ENCODE peak calls at places on chromosomes 13 and 19, in five cellular contexts. X, K, H, P and O are unnamed samples.

GRCh38 chr19:20359933-20360720 is 193.1 kb downstream of the ZNF486 start:
- DNase-seq in P (no peak), K (no peak), H (no peak), X (no peak), O (no peak)

GRCh38 chr13:113526466-113527220 is 36.1 kb upstream of the DCUN1D2 start:
- DNase-seq in H (no peak), X (no peak), P (peak; percentile 8), K (no peak), O (no peak)

GRCh38 chr13:101144808-101145419 is 271.4 kb downstream of the NALCN start:
- DNase-seq in H (no peak), X (no peak), K (peak; percentile 39), P (peak; percentile 28), O (peak; percentile 57)

GRCh38 chr13:40271511-40271910 is 394.9 kb downstream of the FOXO1 start:
- DNase-seq in X (no peak), K (no peak), H (peak; percentile 30), P (no peak), O (no peak)

GRCh38 chr13:84086847-84087162 is 204.5 kb upstream of the SLITRK1 start:
- DNase-seq in K (no peak), X (no peak), P (no peak), H (no peak), O (no peak)

GRCh38 chr13:25860862-25861261 is 191.0 kb downstream of the SHISA2 start:
- DNase-seq in K (no peak), X (no peak), H (no peak), P (no peak), O (no peak)

GRCh38 chr13:42007844-42008243 is 40.6 kb upstream of the DGKH start:
- DNase-seq in H (no peak), X (no peak), K (no peak), P (no peak), O (no peak)

GRCh38 chr13:45784755-45785675 is 66.5 kb downstream of the SIAH3 start:
- DNase-seq in H (no peak), K (no peak), X (no peak), P (no peak), O (no peak)

GRCh38 chr13:110535526-110535925 is 26.0 kb downstream of the RAB20 start:
- DNase-seq in H (no peak), X (no peak), P (no peak), K (no peak), O (no peak)

GRCh38 chr13:98521876-98522275 is 55.0 kb downstream of the STK24 start:
- DNase-seq in H (no peak), P (no peak), K (no peak), X (no peak), O (no peak)

GRCh38 chr19:23436318-23436717 is 41.0 kb upstream of the ZNF91 start:
- DNase-seq in X (no peak), K (no peak), H (no peak), P (no peak), O (peak; percentile 11)

GRCh38 chr13:89554801-89555200 is 1792.7 kb upstream of the MIR17HG start:
- DNase-seq in H (no peak), P (no peak), X (no peak), K (no peak), O (no peak)

GRCh38 chr19:41589371-41589770 is 13.4 kb downstream of the CEACAM21 start:
- DNase-seq in X (no peak), K (no peak), P (no peak), H (no peak), O (no peak)

GRCh38 chr19:3699071-3699740 is 1.1 kb downstream of the PIP5K1C start:
- DNase-seq in X (no peak), P (peak; percentile 60), H (peak; percentile 46), K (no peak), O (peak; percentile 61)

GRCh38 chr19:3701200-3701599 is 932 bp upstream of the PIP5K1C start:
- DNase-seq in P (no peak), K (no peak), X (no peak), H (no peak), O (no peak)

GRCh38 chr19:3699741-3700241 is 477 bp downstream of the PIP5K1C start:
- DNase-seq in X (no peak), H (no peak), K (no peak), P (no peak), O (no peak)

GRCh38 chr19:3698386-3698950 is 1.8 kb downstream of the PIP5K1C start:
- DNase-seq in X (no peak), P (no peak), K (no peak), H (no peak), O (no peak)

GRCh38 chr19:3700242-3701032 is at the start of gene PIP5K1C:
- DNase-seq in X (peak; percentile 95), K (peak; percentile 75), P (peak; percentile 90), H (peak; percentile 89), O (peak; percentile 90)
- TF ChIP-seq POLR2A in X (peak; percentile 41), K (no peak), P (peak; percentile 33), H (peak; percentile 85), O (no peak)

GRCh38 chr19:46413262-46414031 is at the start of gene CCDC8:
- DNase-seq in H (peak; percentile 95), K (no peak), X (peak; percentile 90), P (peak; percentile 90), O (no peak)
- TF ChIP-seq POLR2A in H (peak; percentile 84), K (no peak), X (peak; percentile 92), P (peak; percentile 37), O (no peak)

GRCh38 chr19:37468961-37469777 is at the start of gene ZNF570:
- DNase-seq in X (peak; percentile 95), H (peak; percentile 88), K (no peak), P (peak; percentile 92), O (peak; percentile 89)
- TF ChIP-seq POLR2A in X (peak; percentile 61), H (peak; percentile 56), K (no peak), P (peak; percentile 44), O (peak; percentile 47)

DNA sequence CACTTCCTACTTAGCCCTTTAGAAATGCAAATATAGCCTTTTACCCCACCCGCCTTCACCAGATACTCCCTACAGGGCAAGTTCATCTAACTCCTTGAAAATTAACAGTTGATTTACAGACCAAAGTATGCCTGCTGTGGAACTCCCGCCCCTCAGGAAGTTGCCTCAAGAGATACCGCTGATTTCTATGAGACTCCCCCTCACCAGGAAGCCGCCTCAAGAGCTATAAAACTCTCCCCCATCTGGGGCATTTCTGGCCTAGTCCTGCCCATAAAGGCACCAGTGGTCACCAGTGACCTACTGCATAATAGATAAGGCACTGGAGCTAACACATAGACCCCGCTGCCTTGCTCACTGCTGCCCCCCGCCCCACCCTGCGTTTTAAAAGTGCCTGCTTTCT is 201.7 kb upstream of the UBL3 start:
- DNase-seq in H (no peak), K (no peak), X (no peak), P (no peak), O (no peak)
- TF ChIP-seq POLR2A in H (no peak), K (no peak), X (no peak), P (no peak), O (no peak)

DNA sequence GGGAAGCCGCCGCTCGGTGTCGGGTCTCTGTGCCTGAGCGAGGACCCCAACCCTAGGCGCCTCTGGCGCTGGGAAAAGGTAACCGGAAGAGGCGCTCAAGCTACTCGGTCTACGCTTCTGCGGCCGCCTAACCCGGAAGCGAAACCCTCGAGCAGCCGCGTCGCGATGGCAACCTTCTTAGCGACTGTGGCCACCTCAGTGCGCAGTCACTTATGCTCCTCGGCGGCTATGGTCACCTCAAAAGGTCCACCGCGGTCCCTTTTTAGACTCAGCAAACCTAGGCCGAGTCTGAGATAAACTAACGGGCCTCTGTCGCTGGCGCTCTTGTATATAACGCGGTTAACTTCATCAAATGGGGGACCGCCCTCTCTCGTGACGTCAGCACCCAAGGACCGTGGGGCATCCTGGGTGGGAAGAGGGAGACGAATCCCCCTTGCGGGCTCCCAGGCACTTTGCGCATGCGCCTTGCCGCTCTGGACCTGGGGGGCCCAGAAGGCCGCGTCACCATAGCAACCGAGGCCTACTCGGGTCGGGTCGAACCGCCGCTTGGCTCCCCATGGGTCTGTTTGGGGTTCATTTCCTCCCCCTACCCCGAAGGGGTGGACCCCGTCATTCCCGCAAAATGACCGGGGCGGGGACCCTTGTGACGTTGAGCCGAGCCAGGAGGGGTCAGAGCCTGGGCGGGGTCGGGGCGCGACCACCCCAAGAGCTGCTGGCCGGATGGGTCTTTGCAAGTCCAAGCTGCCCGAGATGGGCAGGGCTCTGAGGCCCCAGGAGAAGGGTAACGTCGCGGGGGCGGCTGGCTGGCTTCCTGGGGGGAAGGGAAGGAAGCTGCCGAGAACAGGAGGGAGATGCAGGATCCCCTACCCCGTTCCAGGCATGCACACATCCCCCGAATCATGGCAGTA is at the start of gene GTF2F1:
- DNase-seq in P (peak; percentile 95), K (peak; percentile 90), H (peak; percentile 97), X (peak; percentile 98), O (peak; percentile 94)
- TF ChIP-seq POLR2A in P (no peak), K (peak; percentile 60), H (no peak), X (peak; percentile 40), O (peak; percentile 74)

GRCh38 chr19:33622505-33622808 is 704 bp downstream of the CHST8 start:
- DNase-seq in P (no peak), H (no peak), K (no peak), X (no peak), O (no peak)

GRCh38 chr19:33621811-33622504 is at the start of gene CHST8:
- DNase-seq in P (no peak), H (peak; percentile 17), X (peak; percentile 77), K (no peak), O (no peak)

GRCh38 chr19:33622809-33623511 is 1.2 kb downstream of the CHST8 start:
- DNase-seq in H (no peak), K (no peak), X (no peak), P (no peak), O (no peak)

GRCh38 chr19:33627526-33627925 is 5.8 kb downstream of the CHST8 start:
- DNase-seq in H (no peak), P (no peak), X (no peak), K (no peak), O (no peak)

GRCh38 chr19:33624586-33625153 is 2.9 kb downstream of the CHST8 start:
- DNase-seq in X (no peak), P (no peak), H (no peak), K (no peak), O (no peak)
- TF ChIP-seq POLR2A in X (no peak), P (no peak), H (no peak), K (no peak), O (no peak)

DNA sequence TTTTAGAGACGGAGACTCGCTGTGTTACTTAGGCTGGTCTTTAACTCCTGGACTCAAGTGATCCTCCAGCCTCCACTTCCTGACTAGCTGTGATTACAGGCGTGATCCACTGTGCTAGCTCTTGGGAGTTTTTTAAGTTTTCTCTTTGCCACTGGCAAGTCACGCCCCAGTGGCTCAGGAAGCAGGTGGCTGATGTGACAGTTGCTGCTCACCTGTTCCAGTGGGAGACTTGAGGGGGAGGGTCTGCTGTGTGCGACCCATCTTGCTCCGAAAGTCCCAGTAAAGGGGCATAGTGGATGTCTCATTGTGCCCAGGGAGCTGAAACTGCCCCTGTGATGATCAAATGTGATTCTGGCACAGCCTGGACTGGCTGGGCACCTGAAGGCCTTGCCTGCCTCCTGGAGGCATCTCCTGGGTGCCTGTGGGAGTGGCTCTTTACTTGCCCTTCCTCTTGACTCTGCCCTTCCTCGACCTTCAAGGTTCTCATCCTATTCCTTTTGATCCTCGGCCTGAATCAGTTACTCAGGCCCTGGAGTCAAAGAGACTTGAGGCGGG is 7.8 kb downstream of the SMARCA4 start:
- DNase-seq in P (no peak), H (no peak), K (no peak), X (no peak), O (no peak)
- TF ChIP-seq POLR2A in P (no peak), H (no peak), K (no peak), X (no peak), O (no peak)

GRCh38 chr19:2064788-2065524 is 13.9 kb upstream of the MKNK2 start:
- DNase-seq in K (no peak), X (no peak), P (peak; percentile 72), H (no peak), O (no peak)
- TF ChIP-seq POLR2A in K (no peak), X (peak; percentile 61), P (no peak), H (no peak), O (no peak)